ENCODE peak calls at places on chromosomes 5 and 9, in seven cellular contexts. One of them, this sample, is unnamed.

GRCh38 chr5:104764197-104764596 is 1201.6 kb upstream of the NUDT12 start:
- DNase-seq in SK-N-SH: no peak
- DNase-seq in HCT116: no peak
- DNase-seq in H1: no peak
- DNase-seq in HepG2: no peak
- DNase-seq in GM12878: no peak
- DNase-seq in K562: no peak
- DNase-seq in this sample: no peak

GRCh38 chr9:95494022-95494415 is 22.8 kb downstream of the PTCH1 start:
- DNase-seq in SK-N-SH: peak
- DNase-seq in HCT116: no peak
- DNase-seq in H1: no peak
- DNase-seq in HepG2: no peak
- DNase-seq in GM12878: no peak
- DNase-seq in K562: no peak
- DNase-seq in this sample: no peak

GRCh38 chr9:15618540-15619331 is 65.9 kb downstream of the CCDC171 start:
- DNase-seq in SK-N-SH: no peak
- DNase-seq in HCT116: no peak
- DNase-seq in H1: no peak
- DNase-seq in HepG2: no peak
- DNase-seq in GM12878: no peak
- DNase-seq in K562: no peak
- DNase-seq in this sample: no peak

GRCh38 chr5:150078802-150079654 is 7.3 kb downstream of the CSF1R start:
- DNase-seq in SK-N-SH: peak
- DNase-seq in HCT116: no peak
- DNase-seq in H1: no peak
- DNase-seq in HepG2: no peak
- DNase-seq in GM12878: no peak
- DNase-seq in K562: no peak
- DNase-seq in this sample: no peak

GRCh38 chr5:179530069-179530998 is 20.0 kb upstream of the RUFY1 start:
- DNase-seq in SK-N-SH: no peak
- DNase-seq in HCT116: no peak
- DNase-seq in H1: no peak
- DNase-seq in HepG2: no peak
- DNase-seq in GM12878: no peak
- DNase-seq in K562: peak
- DNase-seq in this sample: no peak

GRCh38 chr5:173310861-173311515 is 17.2 kb downstream of the STC2 start:
- DNase-seq in SK-N-SH: no peak
- DNase-seq in HCT116: no peak
- DNase-seq in H1: no peak
- DNase-seq in HepG2: no peak
- DNase-seq in GM12878: no peak
- DNase-seq in K562: no peak
- DNase-seq in this sample: no peak

GRCh38 chr5:10913846-10914245 is 152.8 kb upstream of the DAP start:
- DNase-seq in SK-N-SH: no peak
- DNase-seq in HCT116: no peak
- DNase-seq in H1: no peak
- DNase-seq in HepG2: peak
- DNase-seq in GM12878: no peak
- DNase-seq in K562: peak
- DNase-seq in this sample: no peak

GRCh38 chr5:152084476-152084875 is 159.8 kb upstream of the GLRA1 start:
- DNase-seq in SK-N-SH: no peak
- DNase-seq in HCT116: no peak
- DNase-seq in H1: no peak
- DNase-seq in HepG2: no peak
- DNase-seq in GM12878: no peak
- DNase-seq in K562: no peak
- DNase-seq in this sample: no peak

GRCh38 chr5:33523208-33523771 is 82.5 kb downstream of the TARS1 start:
- DNase-seq in SK-N-SH: no peak
- DNase-seq in HCT116: no peak
- DNase-seq in H1: no peak
- DNase-seq in HepG2: no peak
- DNase-seq in GM12878: no peak
- DNase-seq in K562: no peak
- DNase-seq in this sample: no peak

GRCh38 chr5:178464431-178465048 is 125.7 kb downstream of the COL23A1 start:
- DNase-seq in SK-N-SH: no peak
- DNase-seq in HCT116: no peak
- DNase-seq in H1: no peak
- DNase-seq in HepG2: no peak
- DNase-seq in GM12878: no peak
- DNase-seq in K562: no peak
- DNase-seq in this sample: no peak

GRCh38 chr5:178460598-178461425 is 129.4 kb downstream of the COL23A1 start:
- DNase-seq in SK-N-SH: peak
- DNase-seq in HCT116: peak
- DNase-seq in H1: peak
- DNase-seq in HepG2: peak
- DNase-seq in GM12878: no peak
- DNase-seq in K562: peak
- DNase-seq in this sample: peak

GRCh38 chr5:178463321-178464155 is 126.7 kb downstream of the COL23A1 start:
- DNase-seq in SK-N-SH: no peak
- DNase-seq in HCT116: no peak
- DNase-seq in H1: no peak
- DNase-seq in HepG2: no peak
- DNase-seq in GM12878: no peak
- DNase-seq in K562: no peak
- DNase-seq in this sample: no peak

GRCh38 chr5:178461426-178461730 is 128.8 kb downstream of the COL23A1 start:
- DNase-seq in SK-N-SH: no peak
- DNase-seq in HCT116: no peak
- DNase-seq in H1: no peak
- DNase-seq in HepG2: no peak
- DNase-seq in GM12878: no peak
- DNase-seq in K562: no peak
- DNase-seq in this sample: no peak

DNA sequence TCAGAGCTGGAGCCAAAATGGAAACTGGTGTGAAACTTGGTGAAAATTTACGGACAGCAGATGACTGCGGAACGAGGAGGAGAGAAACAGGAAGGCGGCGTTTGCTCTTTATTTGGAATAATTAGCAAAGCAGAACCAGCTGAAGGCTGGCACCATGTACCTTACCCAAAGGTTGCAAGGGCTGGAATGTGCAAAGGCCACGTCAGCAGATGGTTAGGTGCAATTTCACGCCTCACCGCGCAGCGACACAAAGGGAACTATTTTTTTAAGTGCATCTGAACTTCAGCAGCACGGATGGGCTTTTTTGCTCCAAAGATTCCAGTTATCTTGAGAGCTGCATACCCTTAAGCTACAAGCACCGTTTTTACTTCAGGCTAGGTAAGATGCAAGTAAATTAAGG is 127.3 kb downstream of the COL23A1 start:
- DNase-seq in SK-N-SH: no peak
- DNase-seq in HCT116: no peak
- DNase-seq in H1: no peak
- DNase-seq in HepG2: no peak
- DNase-seq in GM12878: no peak
- DNase-seq in K562: no peak
- DNase-seq in this sample: no peak
- TF ChIP-seq JUND in SK-N-SH: no peak
- TF ChIP-seq JUND in HCT116: no peak
- TF ChIP-seq JUND in H1: no peak
- TF ChIP-seq JUND in HepG2: no peak
- TF ChIP-seq JUND in GM12878: no peak
- TF ChIP-seq JUND in K562: no peak
- TF ChIP-seq JUND in this sample: no peak

DNA sequence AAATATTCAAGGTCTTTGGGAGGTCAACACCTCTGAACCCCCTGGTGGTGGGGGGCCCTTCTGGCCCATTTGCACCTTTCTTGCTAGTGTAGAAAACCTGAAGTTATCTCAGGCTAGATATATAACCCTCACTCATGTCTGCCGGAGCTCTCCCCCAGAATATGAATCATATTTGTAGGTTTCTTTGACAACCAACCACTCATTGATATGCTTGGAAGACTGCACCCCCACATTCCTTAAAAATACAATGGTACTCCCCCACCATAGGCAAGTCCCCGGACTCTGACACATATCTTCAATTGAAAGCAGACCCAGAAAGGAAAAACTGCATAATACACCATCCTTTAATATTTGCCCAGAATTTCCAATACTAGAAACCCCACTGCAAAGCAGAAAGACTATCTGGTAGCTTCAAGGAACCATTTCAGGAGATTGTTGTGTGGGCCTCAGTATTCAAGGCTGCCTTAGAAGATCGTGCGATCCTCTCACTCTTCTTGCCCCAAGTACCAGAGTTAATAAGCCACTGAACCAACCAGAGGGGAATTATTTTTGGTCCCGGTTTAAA is 981 bp upstream of the UBE2B start:
- DNase-seq in SK-N-SH: no peak
- DNase-seq in HCT116: no peak
- DNase-seq in H1: no peak
- DNase-seq in HepG2: no peak
- DNase-seq in GM12878: no peak
- DNase-seq in K562: no peak
- DNase-seq in this sample: no peak
- TF ChIP-seq JUND in SK-N-SH: no peak
- TF ChIP-seq JUND in HCT116: no peak
- TF ChIP-seq JUND in H1: no peak
- TF ChIP-seq JUND in HepG2: no peak
- TF ChIP-seq JUND in GM12878: no peak
- TF ChIP-seq JUND in K562: no peak
- TF ChIP-seq JUND in this sample: no peak

GRCh38 chr5:65151632-65152031 is 330.1 kb downstream of the ADAMTS6 start:
- DNase-seq in SK-N-SH: no peak
- DNase-seq in HCT116: no peak
- DNase-seq in H1: no peak
- DNase-seq in HepG2: peak
- DNase-seq in GM12878: no peak
- DNase-seq in K562: no peak
- DNase-seq in this sample: no peak

GRCh38 chr5:65156933-65157332 is 324.8 kb downstream of the ADAMTS6 start:
- DNase-seq in SK-N-SH: no peak
- DNase-seq in HCT116: no peak
- DNase-seq in H1: no peak
- DNase-seq in HepG2: no peak
- DNase-seq in GM12878: no peak
- DNase-seq in K562: no peak
- DNase-seq in this sample: no peak

GRCh38 chr5:65150599-65150998 is 331.1 kb downstream of the ADAMTS6 start:
- DNase-seq in SK-N-SH: peak
- DNase-seq in HCT116: no peak
- DNase-seq in H1: no peak
- DNase-seq in HepG2: no peak
- DNase-seq in GM12878: no peak
- DNase-seq in K562: no peak
- DNase-seq in this sample: no peak

GRCh38 chr5:65157906-65158603 is 323.7 kb downstream of the ADAMTS6 start:
- DNase-seq in SK-N-SH: no peak
- DNase-seq in HCT116: peak
- DNase-seq in H1: no peak
- DNase-seq in HepG2: peak
- DNase-seq in GM12878: no peak
- DNase-seq in K562: no peak
- DNase-seq in this sample: no peak

DNA sequence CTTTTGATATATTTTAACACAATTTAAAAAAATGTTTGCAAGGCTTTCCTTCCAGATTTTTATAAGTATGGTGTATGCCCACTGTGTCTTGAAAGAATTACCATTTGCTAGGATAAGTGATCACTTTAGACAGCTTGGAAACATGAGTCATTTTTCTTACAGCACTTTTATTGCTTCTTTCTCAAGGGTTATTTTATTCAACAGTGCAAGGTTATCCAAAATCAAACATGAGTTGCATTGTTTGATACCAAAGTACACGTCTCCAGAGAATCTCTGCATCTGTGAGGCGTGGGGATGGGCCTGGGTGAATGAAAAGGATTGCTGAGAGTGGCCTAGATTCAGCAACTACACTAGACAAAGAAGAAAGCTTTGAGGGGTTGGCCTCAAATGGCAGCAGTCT is 329.6 kb downstream of the ADAMTS6 start:
- DNase-seq in SK-N-SH: no peak
- DNase-seq in HCT116: no peak
- DNase-seq in H1: no peak
- DNase-seq in HepG2: no peak
- DNase-seq in GM12878: no peak
- DNase-seq in K562: no peak
- DNase-seq in this sample: no peak
- TF ChIP-seq JUND in SK-N-SH: peak
- TF ChIP-seq JUND in HCT116: no peak
- TF ChIP-seq JUND in H1: no peak
- TF ChIP-seq JUND in HepG2: no peak
- TF ChIP-seq JUND in GM12878: no peak
- TF ChIP-seq JUND in K562: no peak
- TF ChIP-seq JUND in this sample: no peak

GRCh38 chr9:93292664-93293328 is 108.9 kb downstream of the WNK2 start:
- DNase-seq in SK-N-SH: no peak
- DNase-seq in HCT116: no peak
- DNase-seq in H1: no peak
- DNase-seq in HepG2: no peak
- DNase-seq in GM12878: no peak
- DNase-seq in K562: no peak
- DNase-seq in this sample: no peak
- TF ChIP-seq JUND in SK-N-SH: no peak
- TF ChIP-seq JUND in HCT116: no peak
- TF ChIP-seq JUND in H1: no peak
- TF ChIP-seq JUND in HepG2: no peak
- TF ChIP-seq JUND in GM12878: no peak
- TF ChIP-seq JUND in K562: no peak
- TF ChIP-seq JUND in this sample: no peak

DNA sequence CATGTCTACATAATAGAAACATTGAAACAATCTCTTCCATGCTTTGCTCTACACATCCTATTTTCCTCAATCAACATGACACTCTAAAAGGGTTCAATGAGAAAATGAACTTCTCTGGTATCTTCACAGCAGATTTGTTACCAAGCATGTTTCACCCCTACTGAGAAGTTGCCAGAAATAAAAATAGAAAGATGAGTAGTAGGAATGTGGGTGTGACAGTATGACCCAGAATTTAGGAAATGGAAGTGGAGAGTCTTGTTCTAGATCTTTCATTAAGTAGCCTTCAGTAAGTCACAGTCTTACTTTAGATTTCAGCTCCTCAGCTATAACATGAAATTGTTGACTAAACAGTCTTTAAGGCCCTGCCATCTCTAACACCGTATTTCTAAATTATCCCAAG is 581.8 kb downstream of the EFNA5 start:
- DNase-seq in SK-N-SH: no peak
- DNase-seq in HCT116: no peak
- DNase-seq in H1: no peak
- DNase-seq in HepG2: no peak
- DNase-seq in GM12878: no peak
- DNase-seq in K562: no peak
- DNase-seq in this sample: no peak
- TF ChIP-seq JUND in SK-N-SH: no peak
- TF ChIP-seq JUND in HCT116: no peak
- TF ChIP-seq JUND in H1: no peak
- TF ChIP-seq JUND in HepG2: no peak
- TF ChIP-seq JUND in GM12878: no peak
- TF ChIP-seq JUND in K562: no peak
- TF ChIP-seq JUND in this sample: no peak

GRCh38 chr9:32738501-32739172 is 44.7 kb upstream of the TMEM215 start:
- DNase-seq in SK-N-SH: no peak
- DNase-seq in HCT116: peak
- DNase-seq in H1: no peak
- DNase-seq in HepG2: no peak
- DNase-seq in GM12878: no peak
- DNase-seq in K562: no peak
- DNase-seq in this sample: peak
- TF ChIP-seq JUND in SK-N-SH: no peak
- TF ChIP-seq JUND in HCT116: peak
- TF ChIP-seq JUND in H1: no peak
- TF ChIP-seq JUND in HepG2: no peak
- TF ChIP-seq JUND in GM12878: no peak
- TF ChIP-seq JUND in K562: no peak
- TF ChIP-seq JUND in this sample: no peak

GRCh38 chr5:126531543-126532120 is 63.4 kb downstream of the ALDH7A1 start:
- DNase-seq in SK-N-SH: peak
- DNase-seq in HCT116: no peak
- DNase-seq in H1: no peak
- DNase-seq in HepG2: peak
- DNase-seq in GM12878: no peak
- DNase-seq in K562: no peak
- DNase-seq in this sample: no peak
- TF ChIP-seq JUND in SK-N-SH: no peak
- TF ChIP-seq JUND in HCT116: no peak
- TF ChIP-seq JUND in H1: no peak
- TF ChIP-seq JUND in HepG2: no peak
- TF ChIP-seq JUND in GM12878: no peak
- TF ChIP-seq JUND in K562: no peak
- TF ChIP-seq JUND in this sample: no peak

This sample was measured in T47D.